ENCODE peak calls at places on chromosomes 3 and 15, in six cellular contexts. One of them, this sample, is unnamed.
A peak's percentile ranks its signal among the peaks of the same experiment; 100 is the strongest.

GRCh38 chr15:52786436-52787122 is 3.6 kb downstream of the ONECUT1 start:
- DNase-seq in effector memory CD4-positive, alpha-beta T cell: no peak
- DNase-seq in AG04449: no peak
- DNase-seq in CD8-positive, alpha-beta T cell: no peak
- DNase-seq in GM23338: peak; percentile 70
- DNase-seq in GM12878: no peak
- DNase-seq in this sample: no peak

GRCh38 chr3:63937661-63938651 is 25.8 kb upstream of the SCAANT1 start:
- DNase-seq in GM12878: peak; percentile 55
- DNase-seq in AG04449: no peak
- DNase-seq in CD8-positive, alpha-beta T cell: no peak
- DNase-seq in GM23338: peak; percentile 21
- DNase-seq in effector memory CD4-positive, alpha-beta T cell: no peak
- DNase-seq in this sample: peak; percentile 65

GRCh38 chr3:4271834-4272233 is 31.3 kb upstream of the SETMAR start:
- DNase-seq in CD8-positive, alpha-beta T cell: no peak
- DNase-seq in effector memory CD4-positive, alpha-beta T cell: no peak
- DNase-seq in GM12878: no peak
- DNase-seq in GM23338: peak; percentile 80
- DNase-seq in AG04449: no peak
- DNase-seq in this sample: no peak

GRCh38 chr3:46946416-46946815 is 30.1 kb downstream of the CCDC12 start:
- DNase-seq in CD8-positive, alpha-beta T cell: no peak
- DNase-seq in effector memory CD4-positive, alpha-beta T cell: no peak
- DNase-seq in AG04449: no peak
- DNase-seq in GM12878: no peak
- DNase-seq in GM23338: no peak
- DNase-seq in this sample: no peak

GRCh38 chr3:193522473-193522872 is 32.2 kb downstream of the ATP13A4 start:
- DNase-seq in AG04449: no peak
- DNase-seq in GM12878: no peak
- DNase-seq in effector memory CD4-positive, alpha-beta T cell: no peak
- DNase-seq in CD8-positive, alpha-beta T cell: no peak
- DNase-seq in GM23338: no peak
- DNase-seq in this sample: no peak

GRCh38 chr3:85161544-85161943 is 202.8 kb downstream of the CADM2 start:
- DNase-seq in GM23338: no peak
- DNase-seq in GM12878: no peak
- DNase-seq in effector memory CD4-positive, alpha-beta T cell: no peak
- DNase-seq in AG04449: no peak
- DNase-seq in CD8-positive, alpha-beta T cell: no peak
- DNase-seq in this sample: no peak

GRCh38 chr3:108067768-108068167 is 23.1 kb downstream of the CD47 start:
- DNase-seq in effector memory CD4-positive, alpha-beta T cell: no peak
- DNase-seq in GM23338: no peak
- DNase-seq in GM12878: no peak
- DNase-seq in CD8-positive, alpha-beta T cell: no peak
- DNase-seq in AG04449: no peak
- DNase-seq in this sample: no peak

GRCh38 chr3:50853936-50854335 is 179.2 kb downstream of the DOCK3 start:
- DNase-seq in effector memory CD4-positive, alpha-beta T cell: no peak
- DNase-seq in AG04449: no peak
- DNase-seq in CD8-positive, alpha-beta T cell: no peak
- DNase-seq in GM12878: no peak
- DNase-seq in GM23338: no peak
- DNase-seq in this sample: no peak

GRCh38 chr3:52196977-52197376 is 983 bp upstream of the ALAS1 start:
- DNase-seq in GM23338: no peak
- DNase-seq in CD8-positive, alpha-beta T cell: no peak
- DNase-seq in effector memory CD4-positive, alpha-beta T cell: no peak
- DNase-seq in AG04449: no peak
- DNase-seq in GM12878: no peak
- DNase-seq in this sample: no peak

GRCh38 chr15:42591238-42591936 is 16.0 kb downstream of the STARD9 start:
- DNase-seq in CD8-positive, alpha-beta T cell: no peak
- DNase-seq in GM23338: peak; percentile 53
- DNase-seq in effector memory CD4-positive, alpha-beta T cell: no peak
- DNase-seq in GM12878: no peak
- DNase-seq in AG04449: no peak
- DNase-seq in this sample: no peak

GRCh38 chr15:94306700-94307650 is 75.6 kb downstream of the MCTP2 start:
- DNase-seq in GM23338: no peak
- DNase-seq in AG04449: no peak
- DNase-seq in GM12878: peak; percentile 78
- DNase-seq in CD8-positive, alpha-beta T cell: peak; percentile 11
- DNase-seq in effector memory CD4-positive, alpha-beta T cell: no peak
- DNase-seq in this sample: peak; percentile 55

GRCh38 chr3:5186089-5186853 is 1.2 kb upstream of the EDEM1 start:
- DNase-seq in GM23338: no peak
- DNase-seq in GM12878: no peak
- DNase-seq in CD8-positive, alpha-beta T cell: no peak
- DNase-seq in effector memory CD4-positive, alpha-beta T cell: no peak
- DNase-seq in AG04449: no peak
- DNase-seq in this sample: peak; percentile 61

GRCh38 chr3:85821130-85821756 is 862.5 kb downstream of the CADM2 start:
- DNase-seq in CD8-positive, alpha-beta T cell: no peak
- DNase-seq in effector memory CD4-positive, alpha-beta T cell: no peak
- DNase-seq in GM12878: no peak
- DNase-seq in GM23338: peak; percentile 73
- DNase-seq in AG04449: no peak
- DNase-seq in this sample: peak; percentile 3

GRCh38 chr3:85939026-85939616 is 980.3 kb downstream of the CADM2 start:
- DNase-seq in effector memory CD4-positive, alpha-beta T cell: no peak
- DNase-seq in GM23338: no peak
- DNase-seq in CD8-positive, alpha-beta T cell: no peak
- DNase-seq in GM12878: no peak
- DNase-seq in AG04449: no peak
- DNase-seq in this sample: no peak

GRCh38 chr3:94121161-94121560 is 58.3 kb downstream of the NSUN3 start:
- DNase-seq in GM12878: no peak
- DNase-seq in CD8-positive, alpha-beta T cell: no peak
- DNase-seq in GM23338: peak; percentile 10
- DNase-seq in effector memory CD4-positive, alpha-beta T cell: no peak
- DNase-seq in AG04449: no peak
- DNase-seq in this sample: no peak
- H3K4me3 ChIP-seq in GM12878: no peak overlapping the region
- H3K4me3 ChIP-seq in CD8-positive, alpha-beta T cell: no peak overlapping the region
- H3K4me3 ChIP-seq in GM23338: no peak overlapping the region
- H3K4me3 ChIP-seq in effector memory CD4-positive, alpha-beta T cell: no peak overlapping the region
- H3K4me3 ChIP-seq in AG04449: no peak overlapping the region
- H3K4me3 ChIP-seq in this sample: no peak overlapping the region

GRCh38 chr15:31341036-31341435 is 14.4 kb downstream of the KLF13 start:
- DNase-seq in GM23338: no peak
- DNase-seq in GM12878: no peak
- DNase-seq in AG04449: no peak
- DNase-seq in CD8-positive, alpha-beta T cell: no peak
- DNase-seq in effector memory CD4-positive, alpha-beta T cell: no peak
- DNase-seq in this sample: no peak
- H3K4me3 ChIP-seq in GM23338: no peak overlapping the region
- H3K4me3 ChIP-seq in GM12878: no peak overlapping the region
- H3K4me3 ChIP-seq in AG04449: no peak overlapping the region
- H3K4me3 ChIP-seq in CD8-positive, alpha-beta T cell: no peak overlapping the region
- H3K4me3 ChIP-seq in effector memory CD4-positive, alpha-beta T cell: no peak overlapping the region
- H3K4me3 ChIP-seq in this sample: no peak overlapping the region

GRCh38 chr3:27485853-27486252 is 1.7 kb upstream of the SLC4A7 start:
- DNase-seq in GM23338: no peak
- DNase-seq in AG04449: no peak
- DNase-seq in CD8-positive, alpha-beta T cell: no peak
- DNase-seq in effector memory CD4-positive, alpha-beta T cell: no peak
- DNase-seq in GM12878: no peak
- DNase-seq in this sample: no peak
- H3K4me3 ChIP-seq in GM23338: no peak overlapping the region
- H3K4me3 ChIP-seq in AG04449: no peak overlapping the region
- H3K4me3 ChIP-seq in CD8-positive, alpha-beta T cell: no peak overlapping the region
- H3K4me3 ChIP-seq in effector memory CD4-positive, alpha-beta T cell: no peak overlapping the region
- H3K4me3 ChIP-seq in GM12878: no peak overlapping the region
- H3K4me3 ChIP-seq in this sample: no peak overlapping the region

GRCh38 chr3:58383476-58383875 is 50.2 kb downstream of the PDHB start:
- DNase-seq in GM23338: no peak
- DNase-seq in effector memory CD4-positive, alpha-beta T cell: no peak
- DNase-seq in AG04449: no peak
- DNase-seq in GM12878: no peak
- DNase-seq in CD8-positive, alpha-beta T cell: no peak
- DNase-seq in this sample: no peak
- H3K4me3 ChIP-seq in GM23338: no peak overlapping the region
- H3K4me3 ChIP-seq in effector memory CD4-positive, alpha-beta T cell: no peak overlapping the region
- H3K4me3 ChIP-seq in AG04449: no peak overlapping the region
- H3K4me3 ChIP-seq in GM12878: no peak overlapping the region
- H3K4me3 ChIP-seq in CD8-positive, alpha-beta T cell: no peak overlapping the region
- H3K4me3 ChIP-seq in this sample: no peak overlapping the region

DNA sequence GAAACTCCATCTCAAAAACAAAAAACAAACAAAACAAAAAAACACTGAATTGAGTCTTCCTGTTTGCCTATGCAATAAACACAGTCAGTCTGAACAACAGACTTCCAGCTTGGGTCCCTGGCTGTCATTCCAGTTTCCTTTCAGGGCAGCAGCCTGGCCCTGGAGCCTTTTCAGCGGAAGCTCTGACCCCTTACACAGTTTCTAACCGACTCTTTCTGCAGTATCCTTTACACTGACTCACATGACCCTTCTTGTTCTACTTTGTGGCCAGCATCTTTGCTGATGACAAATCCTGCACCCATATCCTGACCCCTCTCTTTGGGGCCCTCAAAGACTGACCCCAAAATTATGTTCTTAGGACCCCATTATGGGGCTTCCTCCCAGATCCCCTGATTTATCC is 38.3 kb upstream of the INO80 start:
- DNase-seq in GM12878: no peak
- DNase-seq in GM23338: no peak
- DNase-seq in AG04449: no peak
- DNase-seq in effector memory CD4-positive, alpha-beta T cell: no peak
- DNase-seq in CD8-positive, alpha-beta T cell: no peak
- DNase-seq in this sample: no peak
- H3K4me3 ChIP-seq in GM12878: no peak overlapping the region
- H3K4me3 ChIP-seq in GM23338: no peak overlapping the region
- H3K4me3 ChIP-seq in AG04449: no peak overlapping the region
- H3K4me3 ChIP-seq in effector memory CD4-positive, alpha-beta T cell: no peak overlapping the region
- H3K4me3 ChIP-seq in CD8-positive, alpha-beta T cell: no peak overlapping the region
- H3K4me3 ChIP-seq in this sample: no peak overlapping the region

DNA sequence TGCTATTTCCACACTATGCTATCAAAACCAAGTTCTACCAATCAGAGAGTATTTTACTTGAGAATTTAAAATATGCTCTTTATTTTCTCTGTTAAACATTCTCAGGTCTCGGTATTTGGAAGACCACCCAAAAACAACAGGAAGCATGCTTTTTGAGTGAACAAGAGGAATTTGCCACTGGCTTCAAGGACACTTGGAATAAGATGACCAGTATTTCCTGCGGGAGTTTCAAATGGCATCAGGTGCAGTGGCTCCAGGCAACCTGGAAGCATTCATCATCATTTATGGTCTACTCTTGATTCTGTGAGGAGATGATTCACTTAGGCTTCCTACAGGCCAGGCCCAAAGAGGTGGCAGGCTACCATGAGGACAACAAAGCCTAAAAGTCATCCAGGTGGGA is 305.7 kb upstream of the ATP11B start:
- DNase-seq in effector memory CD4-positive, alpha-beta T cell: no peak
- DNase-seq in GM12878: no peak
- DNase-seq in CD8-positive, alpha-beta T cell: no peak
- DNase-seq in GM23338: no peak
- DNase-seq in AG04449: no peak
- DNase-seq in this sample: no peak
- H3K4me3 ChIP-seq in effector memory CD4-positive, alpha-beta T cell: no peak overlapping the region
- H3K4me3 ChIP-seq in GM12878: no peak overlapping the region
- H3K4me3 ChIP-seq in CD8-positive, alpha-beta T cell: no peak overlapping the region
- H3K4me3 ChIP-seq in GM23338: no peak overlapping the region
- H3K4me3 ChIP-seq in AG04449: no peak overlapping the region
- H3K4me3 ChIP-seq in this sample: no peak overlapping the region

DNA sequence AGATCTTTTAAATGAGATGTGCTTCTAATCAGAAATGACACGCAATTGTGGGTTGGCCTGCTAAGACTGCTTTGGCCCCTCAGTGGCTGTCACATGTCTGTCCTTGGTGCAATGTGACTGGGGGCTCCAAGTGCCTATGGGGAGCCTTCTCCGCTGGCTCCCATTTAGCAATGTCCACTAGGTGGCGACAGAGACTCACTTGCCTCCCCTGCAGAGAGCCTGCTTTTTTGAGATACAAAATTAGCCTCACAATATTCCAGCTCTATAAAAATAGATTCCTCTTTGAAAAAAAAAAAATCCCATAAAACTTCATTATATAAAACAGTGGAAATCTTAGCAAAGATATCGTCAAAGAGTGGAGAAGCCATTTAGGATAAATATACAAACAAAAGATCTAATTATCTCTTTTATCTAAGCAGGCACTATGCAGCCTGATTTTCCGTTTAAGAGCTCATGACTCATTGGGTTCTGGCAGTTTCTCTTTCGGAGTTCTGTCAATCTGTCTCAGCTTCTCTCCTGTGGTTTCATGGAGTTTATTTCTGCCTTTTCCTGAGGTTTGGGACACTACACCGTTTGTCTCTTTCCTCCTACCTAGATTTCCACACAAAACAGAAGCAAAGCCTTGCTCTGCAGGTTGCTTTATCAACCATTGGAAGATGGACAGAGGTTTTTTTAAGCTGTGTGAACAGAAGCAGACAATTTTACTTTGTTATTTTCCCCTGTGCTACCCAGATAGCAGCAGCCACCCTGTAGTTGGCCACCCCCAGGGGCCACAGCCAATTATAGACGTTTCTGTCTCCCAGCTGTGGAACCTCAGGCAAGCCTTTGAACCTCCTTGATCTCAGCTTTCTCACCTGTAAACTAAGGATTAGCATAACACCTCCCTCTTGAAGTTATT is 68.4 kb upstream of the TNFAIP8L3 start:
- DNase-seq in CD8-positive, alpha-beta T cell: peak; percentile 49
- DNase-seq in GM23338: peak; percentile 82
- DNase-seq in AG04449: no peak
- DNase-seq in GM12878: peak; percentile 9
- DNase-seq in effector memory CD4-positive, alpha-beta T cell: no peak
- DNase-seq in this sample: peak; percentile 24
- H3K4me3 ChIP-seq in CD8-positive, alpha-beta T cell: no peak overlapping the region
- H3K4me3 ChIP-seq in GM23338: no peak overlapping the region
- H3K4me3 ChIP-seq in AG04449: peak overlapping the region; percentile 39
- H3K4me3 ChIP-seq in GM12878: no peak overlapping the region
- H3K4me3 ChIP-seq in effector memory CD4-positive, alpha-beta T cell: no peak overlapping the region
- H3K4me3 ChIP-seq in this sample: no peak overlapping the region

This sample was measured in GM12864.